ENCODE peak calls at places on chromosomes 12 and 14, in seven cellular contexts. One of them, this sample, is unnamed.

GRCh38 chr12:7114008-7114407 is 5.0 kb upstream of the C1RL start:
- DNase-seq in AG08396: no peak
- DNase-seq in H4: no peak
- DNase-seq in lower lobe of right lung: no peak
- DNase-seq in Kasumi-1: no peak
- DNase-seq in WERI-Rb-1: no peak
- DNase-seq in activated T-cell treated with anti-CD3 and anti-CD28 coated beads, Interleukin-2, amount 50 U/mL, for 72 hours: no peak
- DNase-seq in this sample: no peak

GRCh38 chr12:62724947-62725447 is 210.0 kb downstream of the PPM1H start:
- DNase-seq in H4: peak
- DNase-seq in Kasumi-1: peak
- DNase-seq in AG08396: peak
- DNase-seq in activated T-cell treated with anti-CD3 and anti-CD28 coated beads, Interleukin-2, amount 50 U/mL, for 72 hours: no peak
- DNase-seq in WERI-Rb-1: peak
- DNase-seq in lower lobe of right lung: no peak
- DNase-seq in this sample: no peak

GRCh38 chr14:88542857-88543795 is 11.7 kb downstream of the PTPN21 start:
- DNase-seq in Kasumi-1: no peak
- DNase-seq in H4: no peak
- DNase-seq in lower lobe of right lung: no peak
- DNase-seq in WERI-Rb-1: no peak
- DNase-seq in AG08396: no peak
- DNase-seq in activated T-cell treated with anti-CD3 and anti-CD28 coated beads, Interleukin-2, amount 50 U/mL, for 72 hours: no peak
- DNase-seq in this sample: no peak

GRCh38 chr14:101249676-101250036 is 311.6 kb upstream of the DIO3 start:
- DNase-seq in H4: no peak
- DNase-seq in Kasumi-1: no peak
- DNase-seq in lower lobe of right lung: no peak
- DNase-seq in activated T-cell treated with anti-CD3 and anti-CD28 coated beads, Interleukin-2, amount 50 U/mL, for 72 hours: no peak
- DNase-seq in WERI-Rb-1: no peak
- DNase-seq in AG08396: no peak
- DNase-seq in this sample: no peak

GRCh38 chr12:46260153-46260912 is 8.5 kb downstream of the SLC38A1 start:
- DNase-seq in H4: no peak
- DNase-seq in AG08396: peak
- DNase-seq in lower lobe of right lung: no peak
- DNase-seq in Kasumi-1: no peak
- DNase-seq in WERI-Rb-1: no peak
- DNase-seq in activated T-cell treated with anti-CD3 and anti-CD28 coated beads, Interleukin-2, amount 50 U/mL, for 72 hours: no peak
- DNase-seq in this sample: no peak

GRCh38 chr14:24986206-24986893 is 63.6 kb downstream of the STXBP6 start:
- DNase-seq in lower lobe of right lung: no peak
- DNase-seq in activated T-cell treated with anti-CD3 and anti-CD28 coated beads, Interleukin-2, amount 50 U/mL, for 72 hours: no peak
- DNase-seq in Kasumi-1: no peak
- DNase-seq in H4: no peak
- DNase-seq in AG08396: no peak
- DNase-seq in WERI-Rb-1: no peak
- DNase-seq in this sample: no peak

GRCh38 chr14:97458302-97459137 is 661.3 kb downstream of the VRK1 start:
- DNase-seq in activated T-cell treated with anti-CD3 and anti-CD28 coated beads, Interleukin-2, amount 50 U/mL, for 72 hours: peak
- DNase-seq in WERI-Rb-1: no peak
- DNase-seq in H4: no peak
- DNase-seq in lower lobe of right lung: peak
- DNase-seq in AG08396: no peak
- DNase-seq in Kasumi-1: no peak
- DNase-seq in this sample: no peak

GRCh38 chr14:37709419-37710195 is 114.2 kb downstream of the TTC6 start:
- DNase-seq in H4: no peak
- DNase-seq in lower lobe of right lung: no peak
- DNase-seq in Kasumi-1: peak
- DNase-seq in activated T-cell treated with anti-CD3 and anti-CD28 coated beads, Interleukin-2, amount 50 U/mL, for 72 hours: no peak
- DNase-seq in WERI-Rb-1: no peak
- DNase-seq in AG08396: no peak
- DNase-seq in this sample: no peak

GRCh38 chr12:93727195-93727811 is 50.1 kb downstream of the CRADD start:
- DNase-seq in activated T-cell treated with anti-CD3 and anti-CD28 coated beads, Interleukin-2, amount 50 U/mL, for 72 hours: no peak
- DNase-seq in AG08396: no peak
- DNase-seq in Kasumi-1: no peak
- DNase-seq in WERI-Rb-1: no peak
- DNase-seq in H4: no peak
- DNase-seq in lower lobe of right lung: no peak
- DNase-seq in this sample: no peak

GRCh38 chr14:54567634-54568561 is 970 bp downstream of the SAMD4A start:
- DNase-seq in H4: no peak
- DNase-seq in activated T-cell treated with anti-CD3 and anti-CD28 coated beads, Interleukin-2, amount 50 U/mL, for 72 hours: peak
- DNase-seq in lower lobe of right lung: peak
- DNase-seq in WERI-Rb-1: peak
- DNase-seq in Kasumi-1: peak
- DNase-seq in AG08396: peak
- DNase-seq in this sample: no peak

GRCh38 chr12:89166525-89166934 is 185.8 kb downstream of the DUSP6 start:
- DNase-seq in WERI-Rb-1: no peak
- DNase-seq in activated T-cell treated with anti-CD3 and anti-CD28 coated beads, Interleukin-2, amount 50 U/mL, for 72 hours: no peak
- DNase-seq in H4: no peak
- DNase-seq in AG08396: no peak
- DNase-seq in Kasumi-1: peak
- DNase-seq in lower lobe of right lung: no peak
- DNase-seq in this sample: peak

GRCh38 chr12:51886021-51886710 is 1.7 kb upstream of the ANKRD33 start:
- DNase-seq in Kasumi-1: peak
- DNase-seq in activated T-cell treated with anti-CD3 and anti-CD28 coated beads, Interleukin-2, amount 50 U/mL, for 72 hours: peak
- DNase-seq in lower lobe of right lung: peak
- DNase-seq in H4: peak
- DNase-seq in WERI-Rb-1: no peak
- DNase-seq in AG08396: peak
- DNase-seq in this sample: peak

GRCh38 chr12:915090-915489 is 34.4 kb downstream of the RAD52 start:
- DNase-seq in H4: no peak
- DNase-seq in WERI-Rb-1: no peak
- DNase-seq in activated T-cell treated with anti-CD3 and anti-CD28 coated beads, Interleukin-2, amount 50 U/mL, for 72 hours: no peak
- DNase-seq in Kasumi-1: peak
- DNase-seq in lower lobe of right lung: no peak
- DNase-seq in AG08396: no peak
- DNase-seq in this sample: peak

GRCh38 chr12:9869307-9870161 is at the start of gene CLEC2B:
- DNase-seq in Kasumi-1: peak
- DNase-seq in H4: peak
- DNase-seq in WERI-Rb-1: no peak
- DNase-seq in AG08396: peak
- DNase-seq in activated T-cell treated with anti-CD3 and anti-CD28 coated beads, Interleukin-2, amount 50 U/mL, for 72 hours: no peak
- DNase-seq in lower lobe of right lung: no peak
- DNase-seq in this sample: no peak

GRCh38 chr14:104970231-104971068 is 7.7 kb downstream of the AHNAK2 start:
- DNase-seq in AG08396: peak
- DNase-seq in lower lobe of right lung: peak
- DNase-seq in activated T-cell treated with anti-CD3 and anti-CD28 coated beads, Interleukin-2, amount 50 U/mL, for 72 hours: no peak
- DNase-seq in WERI-Rb-1: peak
- DNase-seq in H4: peak
- DNase-seq in Kasumi-1: no peak
- DNase-seq in this sample: no peak

GRCh38 chr12:116123511-116124258 is 153.8 kb downstream of the MED13L start:
- DNase-seq in lower lobe of right lung: peak
- DNase-seq in WERI-Rb-1: peak
- DNase-seq in activated T-cell treated with anti-CD3 and anti-CD28 coated beads, Interleukin-2, amount 50 U/mL, for 72 hours: peak
- DNase-seq in H4: peak
- DNase-seq in AG08396: no peak
- DNase-seq in Kasumi-1: peak
- DNase-seq in this sample: peak

GRCh38 chr12:56682323-56682722 is 5.8 kb downstream of the PTGES3 start:
- DNase-seq in AG08396: no peak
- DNase-seq in Kasumi-1: no peak
- DNase-seq in WERI-Rb-1: no peak
- DNase-seq in H4: no peak
- DNase-seq in activated T-cell treated with anti-CD3 and anti-CD28 coated beads, Interleukin-2, amount 50 U/mL, for 72 hours: no peak
- DNase-seq in lower lobe of right lung: no peak
- DNase-seq in this sample: no peak

GRCh38 chr12:34297126-34297789 is 275.0 kb downstream of the ALG10 start:
- DNase-seq in Kasumi-1: no peak
- DNase-seq in lower lobe of right lung: peak
- DNase-seq in activated T-cell treated with anti-CD3 and anti-CD28 coated beads, Interleukin-2, amount 50 U/mL, for 72 hours: no peak
- DNase-seq in WERI-Rb-1: no peak
- DNase-seq in AG08396: no peak
- DNase-seq in H4: no peak
- DNase-seq in this sample: no peak

GRCh38 chr12:58025431-58025830 is 84.1 kb downstream of the ATP23 start:
- DNase-seq in lower lobe of right lung: no peak
- DNase-seq in H4: no peak
- DNase-seq in AG08396: no peak
- DNase-seq in WERI-Rb-1: no peak
- DNase-seq in Kasumi-1: no peak
- DNase-seq in activated T-cell treated with anti-CD3 and anti-CD28 coated beads, Interleukin-2, amount 50 U/mL, for 72 hours: no peak
- DNase-seq in this sample: no peak

GRCh38 chr12:32120419-32120818 is 13.8 kb downstream of the BICD1 start:
- DNase-seq in Kasumi-1: no peak
- DNase-seq in AG08396: no peak
- DNase-seq in activated T-cell treated with anti-CD3 and anti-CD28 coated beads, Interleukin-2, amount 50 U/mL, for 72 hours: no peak
- DNase-seq in lower lobe of right lung: no peak
- DNase-seq in H4: no peak
- DNase-seq in WERI-Rb-1: no peak
- DNase-seq in this sample: no peak

GRCh38 chr12:4830568-4830967 is 79.1 kb upstream of the KCNA1 start:
- DNase-seq in lower lobe of right lung: no peak
- DNase-seq in AG08396: no peak
- DNase-seq in Kasumi-1: no peak
- DNase-seq in WERI-Rb-1: no peak
- DNase-seq in activated T-cell treated with anti-CD3 and anti-CD28 coated beads, Interleukin-2, amount 50 U/mL, for 72 hours: no peak
- DNase-seq in H4: no peak
- DNase-seq in this sample: no peak

GRCh38 chr14:77133718-77134338 is 7.8 kb downstream of the ZDHHC22 start:
- DNase-seq in WERI-Rb-1: no peak
- DNase-seq in H4: peak
- DNase-seq in lower lobe of right lung: peak
- DNase-seq in Kasumi-1: peak
- DNase-seq in AG08396: peak
- DNase-seq in activated T-cell treated with anti-CD3 and anti-CD28 coated beads, Interleukin-2, amount 50 U/mL, for 72 hours: peak
- DNase-seq in this sample: no peak

GRCh38 chr12:120130011-120130410 is 13.5 kb upstream of the RAB35 start:
- DNase-seq in H4: no peak
- DNase-seq in AG08396: no peak
- DNase-seq in activated T-cell treated with anti-CD3 and anti-CD28 coated beads, Interleukin-2, amount 50 U/mL, for 72 hours: no peak
- DNase-seq in WERI-Rb-1: no peak
- DNase-seq in Kasumi-1: no peak
- DNase-seq in lower lobe of right lung: no peak
- DNase-seq in this sample: no peak

GRCh38 chr14:32800320-32800719 is 138.4 kb upstream of the NPAS3 start:
- DNase-seq in WERI-Rb-1: no peak
- DNase-seq in activated T-cell treated with anti-CD3 and anti-CD28 coated beads, Interleukin-2, amount 50 U/mL, for 72 hours: no peak
- DNase-seq in Kasumi-1: no peak
- DNase-seq in lower lobe of right lung: no peak
- DNase-seq in H4: no peak
- DNase-seq in AG08396: no peak
- DNase-seq in this sample: no peak